ENCODE peak calls at places on chromosomes 6 and 20, in seven cellular contexts. One of them, this sample, is unnamed.
A peak's percentile ranks its signal among the peaks of the same experiment; 100 is the strongest.

GRCh38 chr6:52672422-52673025 is 1.6 kb downstream of the TMEM14A start:
- DNase-seq in activated naive CD4-positive, alpha-beta T cell treated with Interleukin-2 at 50 U/mL for 16 hours: no peak
- DNase-seq in mucosa of gallbladder: no peak
- DNase-seq in WTC11: no peak
- DNase-seq in AG10803: no peak
- DNase-seq in HepG2: no peak
- DNase-seq in stimulated activated CD4-positive, alpha-beta T cell treated with anti-CD3 and anti-CD28 coated beads, Interleukin-1b, Interleukin-23, amount 100 ng/mL, for 24 hours: no peak
- DNase-seq in this sample: no peak

GRCh38 chr20:14865169-14865568 is 527.8 kb upstream of the FLRT3 start:
- DNase-seq in activated naive CD4-positive, alpha-beta T cell treated with Interleukin-2 at 50 U/mL for 16 hours: no peak
- DNase-seq in mucosa of gallbladder: no peak
- DNase-seq in WTC11: no peak
- DNase-seq in AG10803: no peak
- DNase-seq in HepG2: no peak
- DNase-seq in stimulated activated CD4-positive, alpha-beta T cell treated with anti-CD3 and anti-CD28 coated beads, Interleukin-1b, Interleukin-23, amount 100 ng/mL, for 24 hours: no peak
- DNase-seq in this sample: no peak

GRCh38 chr6:32152414-32153251 is 894 bp upstream of the PRRT1 start:
- DNase-seq in activated naive CD4-positive, alpha-beta T cell treated with Interleukin-2 at 50 U/mL for 16 hours: no peak
- DNase-seq in mucosa of gallbladder: no peak
- DNase-seq in WTC11: no peak
- DNase-seq in AG10803: peak; percentile 18
- DNase-seq in HepG2: no peak
- DNase-seq in stimulated activated CD4-positive, alpha-beta T cell treated with anti-CD3 and anti-CD28 coated beads, Interleukin-1b, Interleukin-23, amount 100 ng/mL, for 24 hours: no peak
- DNase-seq in this sample: no peak

GRCh38 chr6:41577865-41578713 is 31.9 kb downstream of the FOXP4 start:
- DNase-seq in activated naive CD4-positive, alpha-beta T cell treated with Interleukin-2 at 50 U/mL for 16 hours: no peak
- DNase-seq in mucosa of gallbladder: peak; percentile 34
- DNase-seq in WTC11: no peak
- DNase-seq in AG10803: peak; percentile 38
- DNase-seq in HepG2: peak; percentile 99
- DNase-seq in stimulated activated CD4-positive, alpha-beta T cell treated with anti-CD3 and anti-CD28 coated beads, Interleukin-1b, Interleukin-23, amount 100 ng/mL, for 24 hours: no peak
- DNase-seq in this sample: no peak

GRCh38 chr6:108002365-108003221 is 44.6 kb upstream of the SEC63 start:
- DNase-seq in activated naive CD4-positive, alpha-beta T cell treated with Interleukin-2 at 50 U/mL for 16 hours: no peak
- DNase-seq in mucosa of gallbladder: peak; percentile 67
- DNase-seq in WTC11: no peak
- DNase-seq in AG10803: no peak
- DNase-seq in HepG2: peak; percentile 98
- DNase-seq in stimulated activated CD4-positive, alpha-beta T cell treated with anti-CD3 and anti-CD28 coated beads, Interleukin-1b, Interleukin-23, amount 100 ng/mL, for 24 hours: no peak
- DNase-seq in this sample: peak; percentile 98

GRCh38 chr6:14966111-14966901 is 279.6 kb upstream of the JARID2 start:
- DNase-seq in activated naive CD4-positive, alpha-beta T cell treated with Interleukin-2 at 50 U/mL for 16 hours: no peak
- DNase-seq in mucosa of gallbladder: no peak
- DNase-seq in WTC11: no peak
- DNase-seq in AG10803: peak; percentile 38
- DNase-seq in HepG2: no peak
- DNase-seq in stimulated activated CD4-positive, alpha-beta T cell treated with anti-CD3 and anti-CD28 coated beads, Interleukin-1b, Interleukin-23, amount 100 ng/mL, for 24 hours: no peak
- DNase-seq in this sample: peak; percentile 3

GRCh38 chr6:41724638-41725501 is 10.5 kb downstream of the TFEB start:
- DNase-seq in activated naive CD4-positive, alpha-beta T cell treated with Interleukin-2 at 50 U/mL for 16 hours: no peak
- DNase-seq in mucosa of gallbladder: no peak
- DNase-seq in WTC11: no peak
- DNase-seq in AG10803: peak; percentile 41
- DNase-seq in HepG2: no peak
- DNase-seq in stimulated activated CD4-positive, alpha-beta T cell treated with anti-CD3 and anti-CD28 coated beads, Interleukin-1b, Interleukin-23, amount 100 ng/mL, for 24 hours: no peak
- DNase-seq in this sample: no peak

GRCh38 chr6:131107166-131107565 is 28.1 kb upstream of the AKAP7 start:
- DNase-seq in activated naive CD4-positive, alpha-beta T cell treated with Interleukin-2 at 50 U/mL for 16 hours: no peak
- DNase-seq in mucosa of gallbladder: no peak
- DNase-seq in WTC11: no peak
- DNase-seq in AG10803: peak; percentile 25
- DNase-seq in HepG2: peak; percentile 80
- DNase-seq in stimulated activated CD4-positive, alpha-beta T cell treated with anti-CD3 and anti-CD28 coated beads, Interleukin-1b, Interleukin-23, amount 100 ng/mL, for 24 hours: no peak
- DNase-seq in this sample: peak; percentile 68

GRCh38 chr6:169849396-169849795 is 98.0 kb downstream of the ERMARD start:
- DNase-seq in activated naive CD4-positive, alpha-beta T cell treated with Interleukin-2 at 50 U/mL for 16 hours: no peak
- DNase-seq in mucosa of gallbladder: no peak
- DNase-seq in WTC11: no peak
- DNase-seq in AG10803: no peak
- DNase-seq in HepG2: no peak
- DNase-seq in stimulated activated CD4-positive, alpha-beta T cell treated with anti-CD3 and anti-CD28 coated beads, Interleukin-1b, Interleukin-23, amount 100 ng/mL, for 24 hours: no peak
- DNase-seq in this sample: no peak

GRCh38 chr6:5517781-5518180 is 256.5 kb downstream of the FARS2 start:
- DNase-seq in activated naive CD4-positive, alpha-beta T cell treated with Interleukin-2 at 50 U/mL for 16 hours: peak; percentile 50
- DNase-seq in mucosa of gallbladder: no peak
- DNase-seq in WTC11: no peak
- DNase-seq in AG10803: no peak
- DNase-seq in HepG2: no peak
- DNase-seq in stimulated activated CD4-positive, alpha-beta T cell treated with anti-CD3 and anti-CD28 coated beads, Interleukin-1b, Interleukin-23, amount 100 ng/mL, for 24 hours: no peak
- DNase-seq in this sample: no peak

GRCh38 chr6:149925974-149926777 is 3.3 kb upstream of the RAET1G start:
- DNase-seq in activated naive CD4-positive, alpha-beta T cell treated with Interleukin-2 at 50 U/mL for 16 hours: peak; percentile 80
- DNase-seq in mucosa of gallbladder: peak; percentile 91
- DNase-seq in WTC11: peak; percentile 93
- DNase-seq in AG10803: peak; percentile 68
- DNase-seq in HepG2: peak; percentile 74
- DNase-seq in stimulated activated CD4-positive, alpha-beta T cell treated with anti-CD3 and anti-CD28 coated beads, Interleukin-1b, Interleukin-23, amount 100 ng/mL, for 24 hours: peak; percentile 64
- DNase-seq in this sample: peak; percentile 18